ENCODE peak calls at places on chromosomes 13 and 19, in seven cellular contexts. N is uterus, A is endothelial cell of umbilical vein, X is heart left ventricle, Y is esophagus muscularis mucosa, D is HCT116, O is ovary. I is an unnamed sample.

GRCh38 chr13:74084375-74084902 is 49.8 kb downstream of the KLF12 start:
- DNase-seq in N (no peak), A (peak; percentile 51), X (no peak), Y (no peak), D (no peak), O (no peak), I (no peak)

GRCh38 chr13:74067818-74068217 is 66.4 kb downstream of the KLF12 start:
- DNase-seq in N (no peak), A (no peak), X (no peak), Y (no peak), D (no peak), O (no peak), I (no peak)

GRCh38 chr19:6761053-6761676 is 6.1 kb downstream of the SH2D3A start:
- DNase-seq in N (no peak), A (no peak), X (no peak), Y (no peak), D (no peak), O (no peak), I (no peak)

GRCh38 chr13:39501711-39502324 is 101.2 kb downstream of the LHFPL6 start:
- DNase-seq in N (no peak), A (no peak), X (peak; percentile 62), Y (no peak), D (no peak), O (no peak), I (no peak)

GRCh38 chr13:24279706-24280105 is 29.7 kb upstream of the C1QTNF9 start:
- DNase-seq in N (no peak), A (no peak), X (no peak), Y (no peak), D (no peak), O (peak; percentile 27), I (no peak)

GRCh38 chr19:38072776-38073411 is 151.1 kb downstream of the DPF1 start:
- DNase-seq in N (no peak), A (no peak), X (no peak), Y (no peak), D (no peak), O (no peak), I (no peak)

GRCh38 chr19:55383789-55384575 is at the start of gene TMEM238:
- DNase-seq in N (peak; percentile 47), A (peak; percentile 64), X (peak; percentile 53), Y (no peak), D (no peak), O (peak; percentile 60), I (peak; percentile 41)

GRCh38 chr19:49309087-49309486 is 15.9 kb downstream of the SLC6A16 start:
- DNase-seq in N (no peak), A (no peak), X (no peak), Y (no peak), D (no peak), O (no peak), I (no peak)

GRCh38 chr19:37928527-37929286 is 21.7 kb downstream of the SIPA1L3 start:
- DNase-seq in N (no peak), A (no peak), X (no peak), Y (no peak), D (no peak), O (no peak), I (no peak)

GRCh38 chr19:45051929-45052579 is 13.2 kb downstream of the CLASRP start:
- DNase-seq in N (no peak), A (no peak), X (no peak), Y (no peak), D (no peak), O (no peak), I (no peak)

GRCh38 chr19:33273881-33274662 is 28.3 kb downstream of the CEBPA start:
- DNase-seq in N (peak; percentile 42), A (peak; percentile 2), X (no peak), Y (no peak), D (peak; percentile 24), O (no peak), I (peak; percentile 77)

GRCh38 chr13:42986176-42986574 is 5.9 kb downstream of the EPSTI1 start:
- DNase-seq in N (no peak), A (no peak), X (no peak), Y (no peak), D (no peak), O (no peak), I (no peak)

GRCh38 chr19:56167064-56167578 is 8.7 kb upstream of the GALP start:
- DNase-seq in N (no peak), A (no peak), X (no peak), Y (no peak), D (no peak), O (no peak), I (no peak)

GRCh38 chr13:46389985-46390384 is 2.9 kb upstream of the RUBCNL start:
- DNase-seq in N (no peak), A (no peak), X (peak; percentile 29), Y (no peak), D (no peak), O (no peak), I (peak; percentile 18)

GRCh38 chr19:49549045-49549444 is 21.2 kb downstream of the RCN3 start:
- DNase-seq in N (no peak), A (no peak), X (no peak), Y (no peak), D (no peak), O (no peak), I (no peak)

GRCh38 chr13:43227721-43228120 is 204.3 kb downstream of the DNAJC15 start:
- DNase-seq in N (no peak), A (peak; percentile 19), X (no peak), Y (peak; percentile 39), D (no peak), O (no peak), I (no peak)

GRCh38 chr19:56537442-56537841 is 1.3 kb upstream of the ZFP28 start:
- DNase-seq in N (no peak), A (no peak), X (no peak), Y (no peak), D (no peak), O (no peak), I (no peak)

GRCh38 chr19:33395561-33396550 is 22.3 kb downstream of the CEBPG start:
- DNase-seq in N (peak; percentile 80), A (no peak), X (no peak), Y (no peak), D (no peak), O (peak; percentile 69), I (peak; percentile 39)

GRCh38 chr13:39244561-39245230 is 206.4 kb downstream of the NHLRC3 start:
- DNase-seq in N (no peak), A (no peak), X (no peak), Y (no peak), D (no peak), O (no peak), I (no peak)

GRCh38 chr19:53467503-53468262 is at the start of gene ZNF813:
- DNase-seq in N (peak; percentile 97), A (peak; percentile 89), X (peak; percentile 97), Y (peak; percentile 99), D (no peak), O (peak; percentile 96), I (peak; percentile 97)
- TF ChIP-seq POLR2A in N (no peak), A (peak; percentile 71), X (peak; percentile 51), Y (peak; percentile 37), D (no peak), O (peak; percentile 39), I (peak; percentile 61)

GRCh38 chr13:114071441-114071840 is 61.0 kb downstream of the RASA3 start:
- DNase-seq in N (peak; percentile 16), A (no peak), X (peak; percentile 14), Y (no peak), D (no peak), O (peak; percentile 15), I (no peak)
- H3K4me1 ChIP-seq in N (peaks cover 7% of the 10 kb centered on the region), A (peaks cover 34% of the 10 kb centered on the region), X (peaks cover 17% of the 10 kb centered on the region), Y (peaks cover 53% of the 10 kb centered on the region), D (peaks cover 2% of the 10 kb centered on the region), O (peaks cover 5% of the 10 kb centered on the region), I (no peaks in the 10 kb centered on the region)

GRCh38 chr19:35509018-35509652 is 4.3 kb downstream of the DMKN start:
- DNase-seq in N (no peak), A (no peak), X (no peak), Y (no peak), D (peak; percentile 59), O (peak; percentile 67), I (peak; percentile 57)

GRCh38 chr19:35510626-35510964 is 2.9 kb downstream of the DMKN start:
- DNase-seq in N (no peak), A (no peak), X (no peak), Y (no peak), D (no peak), O (no peak), I (no peak)

GRCh38 chr19:35511337-35511736 is 2.1 kb downstream of the DMKN start:
- DNase-seq in N (no peak), A (no peak), X (no peak), Y (no peak), D (no peak), O (no peak), I (no peak)

GRCh38 chr19:35508129-35508528 is 5.3 kb downstream of the DMKN start:
- DNase-seq in N (no peak), A (no peak), X (no peak), Y (no peak), D (no peak), O (no peak), I (no peak)

DNA sequence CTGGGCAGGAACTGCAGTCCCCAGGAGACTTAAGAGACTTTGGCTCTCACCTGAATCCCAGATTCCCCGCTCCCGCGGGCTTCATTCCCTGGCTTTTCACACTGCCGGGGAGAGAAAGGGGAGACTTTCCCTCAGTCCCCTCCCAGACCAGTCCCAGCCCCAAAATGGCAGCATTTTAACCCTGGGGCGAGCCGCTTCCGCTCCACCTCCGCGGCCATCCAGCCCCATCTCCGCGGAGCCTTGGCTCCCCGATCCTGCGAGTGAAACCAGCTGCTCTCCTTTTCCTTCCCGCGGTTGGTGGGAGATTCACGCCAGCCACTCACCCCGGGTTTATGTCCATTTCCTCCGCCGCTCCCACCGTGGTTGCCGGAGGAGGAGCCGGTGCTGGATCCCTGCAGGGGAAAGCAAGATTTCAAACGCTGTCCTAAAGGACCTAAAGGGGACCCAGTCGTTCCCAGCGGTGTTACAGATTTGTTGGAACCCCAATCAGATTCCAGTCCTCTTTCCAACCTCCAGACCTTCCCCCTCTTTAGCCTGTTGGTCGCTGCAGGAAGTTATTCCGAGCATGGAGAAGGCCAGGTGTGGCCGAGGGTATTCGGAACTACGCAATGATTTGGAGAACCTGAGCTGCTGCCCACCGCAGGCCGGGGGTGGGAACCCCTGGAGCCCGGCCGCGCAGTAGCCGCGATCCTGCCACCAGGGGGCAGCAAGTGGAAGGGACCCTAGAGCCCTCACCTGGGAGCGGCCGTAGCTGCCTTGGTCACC is 3.4 kb downstream of the DMKN start:
- DNase-seq in N (peak; percentile 74), A (peak; percentile 30), X (peak; percentile 74), Y (no peak), D (peak; percentile 82), O (peak; percentile 88), I (peak; percentile 84)
- TF ChIP-seq POLR2A in N (no peak), A (no peak), X (no peak), Y (no peak), D (peak; percentile 90), O (peak; percentile 51), I (peak; percentile 64)

DNA sequence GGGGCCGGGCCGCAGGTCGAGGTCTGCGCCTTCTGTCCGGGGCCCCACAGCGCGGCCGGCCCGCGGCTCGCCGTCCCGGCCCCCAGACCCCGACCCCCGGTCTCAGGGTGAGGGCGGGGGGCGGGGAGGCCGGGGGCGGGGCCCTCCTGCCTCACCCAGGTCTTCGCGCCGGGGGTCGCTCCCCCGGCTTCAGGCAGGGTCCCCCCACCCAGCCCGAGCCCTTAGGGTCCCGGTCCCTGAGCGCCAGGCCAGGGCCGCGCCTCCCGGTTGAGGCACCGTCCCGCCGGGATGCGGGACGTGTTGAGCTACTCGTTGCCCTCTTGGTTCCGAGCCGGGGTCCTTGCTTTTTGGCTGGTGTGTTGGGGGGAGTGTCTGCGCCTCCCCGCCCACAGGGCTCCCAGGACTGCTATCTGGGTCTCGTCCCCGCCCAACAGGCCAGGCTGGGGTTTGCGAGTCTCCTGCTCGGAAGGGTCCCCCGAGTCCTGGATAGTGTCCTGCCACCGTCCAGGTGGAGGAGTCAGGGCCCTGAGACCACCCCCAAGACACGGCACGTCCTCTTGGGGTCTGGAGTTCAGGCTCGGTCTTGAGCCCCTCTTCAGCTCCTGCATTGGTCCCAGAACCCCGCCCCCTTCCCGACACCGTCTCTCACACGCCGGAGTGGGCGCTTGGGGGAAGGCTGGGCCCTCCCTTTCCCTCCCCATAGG is 452 bp downstream of the PIAS4 start:
- DNase-seq in N (no peak), A (peak; percentile 36), X (peak; percentile 43), Y (no peak), D (no peak), O (peak; percentile 48), I (no peak)
- H3K4me1 ChIP-seq in N (no peaks in the 10 kb centered on the region), A (peaks cover 13% of the 10 kb centered on the region), X (peaks cover 33% of the 10 kb centered on the region), Y (peaks cover 60% of the 10 kb centered on the region), D (peaks cover 7% of the 10 kb centered on the region), O (peaks cover 22% of the 10 kb centered on the region), I (peaks cover 30% of the 10 kb centered on the region)

I was measured in prostate gland.